ENCODE peak calls at places on chromosomes 1 and 21, in seven cellular contexts. S is breast epithelium; X is CD8-positive, alpha-beta T cell; C is heart left ventricle; U is left ventricle myocardium inferior; I is A549; D is K562. E is an unnamed sample. For H3K9me3, the result is how much of the 10 kb centered on the place peaks cover.

GRCh38 chr1:57844382-57844980 is 420.6 kb upstream of the DAB1 start:
- DNase-seq in D (no peak), C (no peak), I (no peak), U (no peak), X (no peak), S (no peak), E (no peak)

GRCh38 chr1:9281071-9281827 is 11.4 kb upstream of the SPSB1 start:
- DNase-seq in U (no peak), C (no peak), S (no peak), I (no peak), X (no peak), D (no peak), E (no peak)

GRCh38 chr1:203823306-203823705 is 27.9 kb downstream of the ZBED6 start:
- DNase-seq in U (no peak), D (no peak), X (no peak), S (no peak), I (no peak), C (no peak), E (no peak)

GRCh38 chr1:203038217-203038741 is 12.0 kb downstream of the PPFIA4 start:
- DNase-seq in I (peak), U (peak), C (peak), D (no peak), X (no peak), S (no peak), E (no peak)

GRCh38 chr21:29302340-29302991 is 3.7 kb downstream of the BACH1 start:
- DNase-seq in C (no peak), S (no peak), X (no peak), D (no peak), U (no peak), I (no peak), E (no peak)

GRCh38 chr1:76826072-76826827 is 41.0 kb upstream of the ST6GALNAC5 start:
- DNase-seq in D (no peak), X (no peak), S (no peak), I (no peak), U (no peak), C (no peak), E (no peak)

GRCh38 chr1:15422871-15423270 is 13.2 kb downstream of the EFHD2 start:
- DNase-seq in I (no peak), C (no peak), D (no peak), X (no peak), S (no peak), U (no peak), E (no peak)

GRCh38 chr1:186050360-186050759 is 316.2 kb downstream of the HMCN1 start:
- DNase-seq in C (no peak), D (no peak), X (no peak), U (no peak), I (no peak), S (no peak), E (no peak)

GRCh38 chr1:59404725-59405124 is 107.8 kb downstream of the FGGY start:
- DNase-seq in S (no peak), C (no peak), I (no peak), D (no peak), U (no peak), X (no peak), E (no peak)

GRCh38 chr1:30126839-30127238 is 596.5 kb downstream of the MATN1 start:
- DNase-seq in X (no peak), S (no peak), C (no peak), I (no peak), U (no peak), D (no peak), E (no peak)

GRCh38 chr1:78667939-78668338 is 18.3 kb downstream of the IFI44 start:
- DNase-seq in U (no peak), D (no peak), S (no peak), I (no peak), C (no peak), X (no peak), E (no peak)

GRCh38 chr1:42981406-42981805 is 22.7 kb upstream of the SLC2A1 start:
- DNase-seq in X (no peak), D (no peak), C (no peak), U (no peak), I (no peak), S (no peak), E (no peak)

GRCh38 chr1:206890690-206891089 is 6.6 kb upstream of the IL24 start:
- DNase-seq in X (no peak), C (no peak), U (no peak), I (no peak), D (no peak), S (no peak), E (no peak)

GRCh38 chr1:229003233-229004031 is 267.5 kb upstream of the RAB4A start:
- DNase-seq in X (no peak), I (no peak), U (no peak), D (peak), C (no peak), S (peak), E (no peak)

GRCh38 chr1:54277451-54278355 is 77.7 kb downstream of the MRPL37 start:
- DNase-seq in D (no peak), S (no peak), C (no peak), U (no peak), I (no peak), X (no peak), E (no peak)

GRCh38 chr1:221240652-221241051 is 361.4 kb downstream of the HLX start:
- DNase-seq in C (no peak), D (no peak), U (no peak), I (no peak), S (no peak), X (no peak), E (no peak)

GRCh38 chr1:77060000-77060399 is 159.2 kb downstream of the PIGK start:
- DNase-seq in X (no peak), U (no peak), D (no peak), C (no peak), S (no peak), I (no peak), E (no peak)

GRCh38 chr1:47616906-47617305 is 179.1 kb downstream of the FOXD2 start:
- DNase-seq in C (peak), I (no peak), X (no peak), D (no peak), U (no peak), S (no peak), E (no peak)

GRCh38 chr1:10625076-10625475 is 150.3 kb downstream of the PEX14 start:
- DNase-seq in S (peak), X (no peak), I (no peak), U (no peak), D (no peak), C (no peak), E (no peak)

GRCh38 chr1:84691139-84691783 is 1.0 kb upstream of the SSX2IP start:
- DNase-seq in S (no peak), X (no peak), I (no peak), C (no peak), U (no peak), D (no peak), E (no peak)

GRCh38 chr1:209769956-209770355 is 14.1 kb downstream of the TRAF3IP3 start:
- DNase-seq in C (no peak), X (no peak), D (no peak), I (no peak), S (no peak), U (no peak), E (no peak)

GRCh38 chr1:1917995-1918900 is 831 bp downstream of the TMEM52 start:
- DNase-seq in X (no peak), U (no peak), C (peak), S (no peak), I (no peak), D (no peak), E (no peak)

GRCh38 chr1:56137829-56138505 is 441.4 kb downstream of the PLPP3 start:
- DNase-seq in U (no peak), X (no peak), D (no peak), C (no peak), S (no peak), I (no peak), E (no peak)

GRCh38 chr1:21933397-21934248 is 3.5 kb downstream of the HSPG2 start:
- DNase-seq in C (peak), U (peak), I (no peak), D (no peak), S (no peak), X (no peak), E (no peak)

GRCh38 chr1:198681831-198682756 is 43.3 kb downstream of the PTPRC start:
- DNase-seq in S (no peak), U (no peak), C (peak), I (no peak), X (peak), D (no peak), E (peak)

GRCh38 chr1:198713081-198713480 is 74.2 kb downstream of the PTPRC start:
- DNase-seq in X (no peak), U (no peak), S (no peak), C (no peak), I (no peak), D (no peak), E (no peak)

GRCh38 chr21:45014747-45015468 is 59.5 kb upstream of the ADARB1 start:
- DNase-seq in I (no peak), S (no peak), X (no peak), C (no peak), U (no peak), D (no peak), E (no peak)

GRCh38 chr1:118783095-118783758 is 204.9 kb downstream of the TBX15 start:
- DNase-seq in I (no peak), U (no peak), X (no peak), C (no peak), D (no peak), S (no peak), E (no peak)

GRCh38 chr21:18522181-18522771 is 118.7 kb upstream of the TMPRSS15 start:
- DNase-seq in C (no peak), S (no peak), D (no peak), I (no peak), U (no peak), X (no peak), E (no peak)

GRCh38 chr1:32743380-32744062 is 41.0 kb upstream of the SYNC start:
- DNase-seq in I (no peak), X (no peak), D (no peak), S (no peak), U (no peak), C (no peak), E (no peak)

GRCh38 chr1:42913426-42914091 is 45.1 kb downstream of the SLC2A1 start:
- DNase-seq in S (no peak), X (no peak), U (no peak), I (peak), C (no peak), D (peak), E (peak)

GRCh38 chr1:116738673-116739370 is 15.4 kb upstream of the CD2 start:
- DNase-seq in C (no peak), D (no peak), X (peak), U (no peak), I (no peak), S (no peak), E (no peak)
- TF ChIP-seq CTCF in C (no peak), D (no peak), X (no peak), U (no peak), I (no peak), S (no peak), E (no peak)

GRCh38 chr1:115976062-115976899 is at the start of gene SLC22A15:
- DNase-seq in D (peak), I (peak), C (peak), X (no peak), S (no peak), U (peak), E (no peak)

GRCh38 chr1:115975569-115976061 is 698 bp upstream of the SLC22A15 start:
- DNase-seq in D (no peak), I (no peak), C (no peak), S (no peak), X (no peak), U (no peak), E (no peak)

GRCh38 chr1:115976900-115977480 is 677 bp downstream of the SLC22A15 start:
- DNase-seq in X (no peak), D (no peak), I (no peak), S (no peak), C (no peak), U (peak), E (no peak)

GRCh38 chr1:115978292-115978941 is 2.1 kb downstream of the SLC22A15 start:
- DNase-seq in U (no peak), S (no peak), D (no peak), X (no peak), I (no peak), C (no peak), E (no peak)

GRCh38 chr1:115977481-115978258 is 1.4 kb downstream of the SLC22A15 start:
- DNase-seq in S (no peak), C (no peak), X (no peak), U (no peak), I (no peak), D (no peak), E (no peak)
- H3K27ac ChIP-seq in S (peak), C (peak), X (no peak), U (peak), I (no peak), D (no peak), E (no peak)

GRCh38 chr1:152757747-152758146 is at the start of gene KPRP:
- DNase-seq in C (no peak), X (no peak), S (no peak), D (no peak), I (no peak), U (no peak), E (no peak)

GRCh38 chr1:152758636-152759035 is 811 bp downstream of the KPRP start:
- DNase-seq in C (no peak), D (no peak), S (no peak), X (no peak), I (no peak), U (no peak), E (no peak)

GRCh38 chr1:152761609-152762213 is 3.9 kb downstream of the KPRP start:
- DNase-seq in C (no peak), I (no peak), X (no peak), D (no peak), U (no peak), S (no peak), E (no peak)

GRCh38 chr1:152759453-152760173 is 1.8 kb downstream of the KPRP start:
- DNase-seq in S (no peak), I (no peak), D (no peak), X (no peak), U (no peak), C (no peak), E (no peak)

GRCh38 chr1:152760551-152761190 is 2.8 kb downstream of the KPRP start:
- DNase-seq in U (no peak), I (no peak), D (no peak), C (no peak), X (no peak), S (no peak), E (no peak)
- H3K9me3 ChIP-seq in U (under half), I (under half), D (under half), C (under half), X (under half), S (under half), E (under half)

DNA sequence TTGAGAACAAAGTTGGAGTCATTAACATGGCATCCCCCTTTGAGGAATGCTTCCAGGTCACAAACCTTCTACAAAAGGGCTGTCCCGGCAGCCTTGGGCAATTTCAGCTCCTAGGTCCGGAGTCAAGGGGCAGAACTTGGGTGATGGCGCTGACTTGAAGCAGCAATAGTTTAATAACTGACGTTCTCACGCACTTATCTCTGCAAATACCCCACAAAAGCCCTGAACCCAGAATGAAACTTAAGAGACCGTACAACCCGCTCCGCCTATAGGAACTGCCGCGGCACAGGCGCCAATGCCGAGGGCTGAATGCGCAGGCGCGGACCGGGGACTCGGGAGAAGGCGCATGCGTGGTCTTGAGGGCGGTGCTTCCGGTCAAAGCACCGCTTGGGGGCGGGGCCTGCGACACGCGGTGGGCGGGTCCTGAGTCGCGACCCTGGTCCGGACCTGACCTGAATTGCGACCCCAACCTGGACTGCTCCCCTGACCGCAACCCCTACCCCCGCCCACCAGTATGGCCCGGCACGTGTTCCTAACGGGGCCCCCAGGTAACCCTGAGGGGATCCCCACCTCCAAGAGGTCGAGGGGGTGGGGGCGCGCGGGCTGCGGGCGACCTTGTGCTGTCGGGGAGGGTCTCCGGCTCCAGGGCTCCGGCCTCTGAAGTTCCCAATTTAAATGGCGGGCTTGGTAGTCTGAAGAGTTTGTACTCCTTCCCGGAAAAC is at the start of gene NTPCR:
- DNase-seq in S (peak), C (peak), I (peak), U (peak), D (peak), X (peak), E (peak)
- TF ChIP-seq CTCF in S (no peak), C (peak), I (no peak), U (peak), D (no peak), X (no peak), E (no peak)

GRCh38 chr1:184888505-184888904 is 85.8 kb downstream of the NIBAN1 start:
- DNase-seq in C (no peak), I (no peak), U (no peak), X (no peak), D (no peak), S (no peak), E (no peak)
- H3K27ac ChIP-seq in C (peak), I (no peak), U (peak), X (no peak), D (no peak), S (peak), E (no peak)